ENCODE peak calls at places on chromosomes 16 and 17, in four cellular contexts. One of them, this sample, is unnamed.

GRCh38 chr16:69033550-69033949 is 71.9 kb upstream of the HAS3 start:
- DNase-seq in stimulated activated naive CD8-positive, alpha-beta T cell treated with anti-CD3 and anti-CD28 coated beads, Interleukin-15, amount 100 ng/mL, for 72 hours: no peak
- DNase-seq in mucosa of descending colon: no peak
- DNase-seq in T follicular helper cell: no peak
- DNase-seq in this sample: no peak

GRCh38 chr16:66740010-66740409 is 11.4 kb downstream of the DYNC1LI2 start:
- DNase-seq in stimulated activated naive CD8-positive, alpha-beta T cell treated with anti-CD3 and anti-CD28 coated beads, Interleukin-15, amount 100 ng/mL, for 72 hours: no peak
- DNase-seq in mucosa of descending colon: peak
- DNase-seq in T follicular helper cell: no peak
- DNase-seq in this sample: peak

GRCh38 chr16:78906135-78906534 is 694.4 kb downstream of the MAF start:
- DNase-seq in stimulated activated naive CD8-positive, alpha-beta T cell treated with anti-CD3 and anti-CD28 coated beads, Interleukin-15, amount 100 ng/mL, for 72 hours: no peak
- DNase-seq in mucosa of descending colon: no peak
- DNase-seq in T follicular helper cell: no peak
- DNase-seq in this sample: no peak

GRCh38 chr17:45043268-45043681 is 8.2 kb downstream of the DCAKD start:
- DNase-seq in stimulated activated naive CD8-positive, alpha-beta T cell treated with anti-CD3 and anti-CD28 coated beads, Interleukin-15, amount 100 ng/mL, for 72 hours: no peak
- DNase-seq in mucosa of descending colon: no peak
- DNase-seq in T follicular helper cell: no peak
- DNase-seq in this sample: no peak

GRCh38 chr16:3022697-3023414 is 886 bp downstream of the HCFC1R1 start:
- DNase-seq in stimulated activated naive CD8-positive, alpha-beta T cell treated with anti-CD3 and anti-CD28 coated beads, Interleukin-15, amount 100 ng/mL, for 72 hours: no peak
- DNase-seq in mucosa of descending colon: peak
- DNase-seq in T follicular helper cell: no peak
- DNase-seq in this sample: peak

GRCh38 chr16:268141-269053 is 7.3 kb downstream of the RGS11 start:
- DNase-seq in stimulated activated naive CD8-positive, alpha-beta T cell treated with anti-CD3 and anti-CD28 coated beads, Interleukin-15, amount 100 ng/mL, for 72 hours: no peak
- DNase-seq in mucosa of descending colon: peak
- DNase-seq in T follicular helper cell: no peak
- DNase-seq in this sample: no peak

GRCh38 chr17:18241229-18241871 is 15.9 kb downstream of the LLGL1 start:
- DNase-seq in stimulated activated naive CD8-positive, alpha-beta T cell treated with anti-CD3 and anti-CD28 coated beads, Interleukin-15, amount 100 ng/mL, for 72 hours: no peak
- DNase-seq in mucosa of descending colon: no peak
- DNase-seq in T follicular helper cell: no peak
- DNase-seq in this sample: no peak

GRCh38 chr16:3712830-3713476 is 4.4 kb downstream of the TRAP1 start:
- DNase-seq in stimulated activated naive CD8-positive, alpha-beta T cell treated with anti-CD3 and anti-CD28 coated beads, Interleukin-15, amount 100 ng/mL, for 72 hours: no peak
- DNase-seq in mucosa of descending colon: no peak
- DNase-seq in T follicular helper cell: no peak
- DNase-seq in this sample: no peak

GRCh38 chr16:23388786-23389185 is 64.2 kb downstream of the COG7 start:
- DNase-seq in stimulated activated naive CD8-positive, alpha-beta T cell treated with anti-CD3 and anti-CD28 coated beads, Interleukin-15, amount 100 ng/mL, for 72 hours: no peak
- DNase-seq in mucosa of descending colon: no peak
- DNase-seq in T follicular helper cell: no peak
- DNase-seq in this sample: no peak

GRCh38 chr17:21199856-21200255 is 14.1 kb downstream of the TMEM11 start:
- DNase-seq in stimulated activated naive CD8-positive, alpha-beta T cell treated with anti-CD3 and anti-CD28 coated beads, Interleukin-15, amount 100 ng/mL, for 72 hours: no peak
- DNase-seq in mucosa of descending colon: no peak
- DNase-seq in T follicular helper cell: no peak
- DNase-seq in this sample: no peak

GRCh38 chr16:66265106-66265415 is 101.4 kb upstream of the CDH5 start:
- DNase-seq in stimulated activated naive CD8-positive, alpha-beta T cell treated with anti-CD3 and anti-CD28 coated beads, Interleukin-15, amount 100 ng/mL, for 72 hours: no peak
- DNase-seq in mucosa of descending colon: no peak
- DNase-seq in T follicular helper cell: no peak
- DNase-seq in this sample: no peak

GRCh38 chr17:17150450-17150804 is 55.7 kb downstream of the PLD6 start:
- DNase-seq in stimulated activated naive CD8-positive, alpha-beta T cell treated with anti-CD3 and anti-CD28 coated beads, Interleukin-15, amount 100 ng/mL, for 72 hours: no peak
- DNase-seq in mucosa of descending colon: no peak
- DNase-seq in T follicular helper cell: no peak
- DNase-seq in this sample: no peak

GRCh38 chr16:3671424-3671823 is 16.9 kb downstream of the DNASE1 start:
- DNase-seq in stimulated activated naive CD8-positive, alpha-beta T cell treated with anti-CD3 and anti-CD28 coated beads, Interleukin-15, amount 100 ng/mL, for 72 hours: no peak
- DNase-seq in mucosa of descending colon: no peak
- DNase-seq in T follicular helper cell: no peak
- DNase-seq in this sample: no peak

GRCh38 chr17:49242813-49243212 is 12.2 kb upstream of the PHOSPHO1 start:
- DNase-seq in stimulated activated naive CD8-positive, alpha-beta T cell treated with anti-CD3 and anti-CD28 coated beads, Interleukin-15, amount 100 ng/mL, for 72 hours: no peak
- DNase-seq in mucosa of descending colon: no peak
- DNase-seq in T follicular helper cell: no peak
- DNase-seq in this sample: no peak

GRCh38 chr17:70969540-70970034 is 800.3 kb downstream of the KCNJ2 start:
- DNase-seq in stimulated activated naive CD8-positive, alpha-beta T cell treated with anti-CD3 and anti-CD28 coated beads, Interleukin-15, amount 100 ng/mL, for 72 hours: no peak
- DNase-seq in mucosa of descending colon: no peak
- DNase-seq in T follicular helper cell: no peak
- DNase-seq in this sample: no peak

GRCh38 chr17:9371019-9371418 is 204.6 kb downstream of the STX8 start:
- DNase-seq in stimulated activated naive CD8-positive, alpha-beta T cell treated with anti-CD3 and anti-CD28 coated beads, Interleukin-15, amount 100 ng/mL, for 72 hours: no peak
- DNase-seq in mucosa of descending colon: no peak
- DNase-seq in T follicular helper cell: no peak
- DNase-seq in this sample: peak

GRCh38 chr17:50593321-50593720 is 32.8 kb downstream of the CACNA1G start:
- DNase-seq in stimulated activated naive CD8-positive, alpha-beta T cell treated with anti-CD3 and anti-CD28 coated beads, Interleukin-15, amount 100 ng/mL, for 72 hours: no peak
- DNase-seq in mucosa of descending colon: no peak
- DNase-seq in T follicular helper cell: no peak
- DNase-seq in this sample: no peak

GRCh38 chr17:82332669-82333278 is 792 bp downstream of the SECTM1 start:
- DNase-seq in stimulated activated naive CD8-positive, alpha-beta T cell treated with anti-CD3 and anti-CD28 coated beads, Interleukin-15, amount 100 ng/mL, for 72 hours: no peak
- DNase-seq in mucosa of descending colon: peak
- DNase-seq in T follicular helper cell: no peak
- DNase-seq in this sample: peak

GRCh38 chr17:74099441-74100340 is 103.8 kb upstream of the RPL38 start:
- DNase-seq in stimulated activated naive CD8-positive, alpha-beta T cell treated with anti-CD3 and anti-CD28 coated beads, Interleukin-15, amount 100 ng/mL, for 72 hours: no peak
- DNase-seq in mucosa of descending colon: no peak
- DNase-seq in T follicular helper cell: no peak
- DNase-seq in this sample: no peak

GRCh38 chr17:68054296-68054900 is 18.9 kb downstream of the KPNA2 start:
- DNase-seq in stimulated activated naive CD8-positive, alpha-beta T cell treated with anti-CD3 and anti-CD28 coated beads, Interleukin-15, amount 100 ng/mL, for 72 hours: no peak
- DNase-seq in mucosa of descending colon: no peak
- DNase-seq in T follicular helper cell: no peak
- DNase-seq in this sample: peak

GRCh38 chr16:68235882-68236803 is at the start of gene ESRP2:
- DNase-seq in stimulated activated naive CD8-positive, alpha-beta T cell treated with anti-CD3 and anti-CD28 coated beads, Interleukin-15, amount 100 ng/mL, for 72 hours: no peak
- DNase-seq in mucosa of descending colon: peak
- DNase-seq in T follicular helper cell: peak
- DNase-seq in this sample: no peak

GRCh38 chr16:6008656-6009055 is 911.1 kb upstream of the EEF2KMT start:
- DNase-seq in stimulated activated naive CD8-positive, alpha-beta T cell treated with anti-CD3 and anti-CD28 coated beads, Interleukin-15, amount 100 ng/mL, for 72 hours: no peak
- DNase-seq in mucosa of descending colon: no peak
- DNase-seq in T follicular helper cell: no peak
- DNase-seq in this sample: no peak

GRCh38 chr16:51402785-51403184 is 251.7 kb upstream of the SALL1 start:
- DNase-seq in stimulated activated naive CD8-positive, alpha-beta T cell treated with anti-CD3 and anti-CD28 coated beads, Interleukin-15, amount 100 ng/mL, for 72 hours: no peak
- DNase-seq in mucosa of descending colon: no peak
- DNase-seq in T follicular helper cell: no peak
- DNase-seq in this sample: peak

GRCh38 chr17:67281736-67282135 is 36.7 kb upstream of the HELZ start:
- DNase-seq in stimulated activated naive CD8-positive, alpha-beta T cell treated with anti-CD3 and anti-CD28 coated beads, Interleukin-15, amount 100 ng/mL, for 72 hours: no peak
- DNase-seq in mucosa of descending colon: no peak
- DNase-seq in T follicular helper cell: no peak
- DNase-seq in this sample: no peak

GRCh38 chr17:64662774-64663367 is 764 bp upstream of the SMURF2 start:
- DNase-seq in stimulated activated naive CD8-positive, alpha-beta T cell treated with anti-CD3 and anti-CD28 coated beads, Interleukin-15, amount 100 ng/mL, for 72 hours: no peak
- DNase-seq in mucosa of descending colon: no peak
- DNase-seq in T follicular helper cell: no peak
- DNase-seq in this sample: no peak

This sample was measured in fibroblast of pulmonary artery.